ENCODE peak calls at places on chromosomes 2 and 18, in eight cellular contexts. One of them, this sample, is unnamed.

GRCh38 chr2:68100189-68100588 is 37.4 kb upstream of the C1D start:
- DNase-seq in cardiac fibroblast: no peak
- DNase-seq in WERI-Rb-1: no peak
- DNase-seq in MCF 10A: no peak
- DNase-seq in stomach: no peak
- DNase-seq in foreskin fibroblast: no peak
- DNase-seq in kidney: no peak
- DNase-seq in fibroblast of mammary gland: no peak
- DNase-seq in this sample: no peak

GRCh38 chr2:73970850-73971471 is 13.7 kb upstream of the TET3 start:
- DNase-seq in cardiac fibroblast: peak; percentile 23
- DNase-seq in WERI-Rb-1: peak; percentile 29
- DNase-seq in MCF 10A: no peak
- DNase-seq in stomach: peak; percentile 91
- DNase-seq in foreskin fibroblast: no peak
- DNase-seq in kidney: peak; percentile 86
- DNase-seq in fibroblast of mammary gland: peak; percentile 44
- DNase-seq in this sample: no peak

GRCh38 chr18:24560511-24560981 is 100.1 kb downstream of the HRH4 start:
- DNase-seq in cardiac fibroblast: no peak
- DNase-seq in WERI-Rb-1: no peak
- DNase-seq in MCF 10A: peak; percentile 61
- DNase-seq in stomach: no peak
- DNase-seq in foreskin fibroblast: no peak
- DNase-seq in kidney: no peak
- DNase-seq in fibroblast of mammary gland: no peak
- DNase-seq in this sample: no peak

GRCh38 chr18:10851824-10852225 is 297.5 kb downstream of the PIEZO2 start:
- DNase-seq in cardiac fibroblast: peak; percentile 79
- DNase-seq in WERI-Rb-1: no peak
- DNase-seq in MCF 10A: peak; percentile 55
- DNase-seq in stomach: no peak
- DNase-seq in foreskin fibroblast: peak; percentile 14
- DNase-seq in kidney: no peak
- DNase-seq in fibroblast of mammary gland: peak; percentile 67
- DNase-seq in this sample: peak; percentile 28

GRCh38 chr18:8799593-8799992 is 94.2 kb downstream of the MTCL1 start:
- DNase-seq in cardiac fibroblast: no peak
- DNase-seq in WERI-Rb-1: no peak
- DNase-seq in MCF 10A: no peak
- DNase-seq in stomach: no peak
- DNase-seq in foreskin fibroblast: no peak
- DNase-seq in kidney: no peak
- DNase-seq in fibroblast of mammary gland: peak; percentile 22
- DNase-seq in this sample: no peak

GRCh38 chr2:9656270-9656766 is 25.5 kb upstream of the YWHAQ start:
- DNase-seq in cardiac fibroblast: peak; percentile 97
- DNase-seq in WERI-Rb-1: peak; percentile 65
- DNase-seq in MCF 10A: peak; percentile 92
- DNase-seq in stomach: no peak
- DNase-seq in foreskin fibroblast: peak; percentile 95
- DNase-seq in kidney: no peak
- DNase-seq in fibroblast of mammary gland: peak; percentile 94
- DNase-seq in this sample: peak; percentile 45

GRCh38 chr2:127592761-127593227 is 53.2 kb upstream of the GPR17 start:
- DNase-seq in cardiac fibroblast: no peak
- DNase-seq in WERI-Rb-1: no peak
- DNase-seq in MCF 10A: no peak
- DNase-seq in stomach: peak; percentile 17
- DNase-seq in foreskin fibroblast: no peak
- DNase-seq in kidney: no peak
- DNase-seq in fibroblast of mammary gland: no peak
- DNase-seq in this sample: no peak

GRCh38 chr18:45761512-45762114 is 37.6 kb downstream of the SLC14A1 start:
- DNase-seq in cardiac fibroblast: no peak
- DNase-seq in WERI-Rb-1: peak; percentile 40
- DNase-seq in MCF 10A: no peak
- DNase-seq in stomach: no peak
- DNase-seq in foreskin fibroblast: no peak
- DNase-seq in kidney: no peak
- DNase-seq in fibroblast of mammary gland: no peak
- DNase-seq in this sample: no peak

GRCh38 chr2:31227711-31228125 is 6.2 kb upstream of the EHD3 start:
- DNase-seq in cardiac fibroblast: no peak
- DNase-seq in WERI-Rb-1: no peak
- DNase-seq in MCF 10A: no peak
- DNase-seq in stomach: no peak
- DNase-seq in foreskin fibroblast: no peak
- DNase-seq in kidney: no peak
- DNase-seq in fibroblast of mammary gland: peak; percentile 30
- DNase-seq in this sample: no peak

GRCh38 chr2:215729985-215730620 is 283.2 kb downstream of the MREG start:
- DNase-seq in cardiac fibroblast: peak; percentile 40
- DNase-seq in WERI-Rb-1: no peak
- DNase-seq in MCF 10A: no peak
- DNase-seq in stomach: no peak
- DNase-seq in foreskin fibroblast: peak; percentile 62
- DNase-seq in kidney: no peak
- DNase-seq in fibroblast of mammary gland: peak; percentile 44
- DNase-seq in this sample: no peak

GRCh38 chr2:215727507-215728503 is 285.5 kb downstream of the MREG start:
- DNase-seq in cardiac fibroblast: peak; percentile 87
- DNase-seq in WERI-Rb-1: no peak
- DNase-seq in MCF 10A: no peak
- DNase-seq in stomach: no peak
- DNase-seq in foreskin fibroblast: peak; percentile 67
- DNase-seq in kidney: no peak
- DNase-seq in fibroblast of mammary gland: peak; percentile 88
- DNase-seq in this sample: no peak

GRCh38 chr2:215731108-215731507 is 282.2 kb downstream of the MREG start:
- DNase-seq in cardiac fibroblast: no peak
- DNase-seq in WERI-Rb-1: no peak
- DNase-seq in MCF 10A: no peak
- DNase-seq in stomach: no peak
- DNase-seq in foreskin fibroblast: no peak
- DNase-seq in kidney: no peak
- DNase-seq in fibroblast of mammary gland: no peak
- DNase-seq in this sample: no peak

GRCh38 chr2:215726070-215726469 is 287.3 kb downstream of the MREG start:
- DNase-seq in cardiac fibroblast: no peak
- DNase-seq in WERI-Rb-1: no peak
- DNase-seq in MCF 10A: no peak
- DNase-seq in stomach: no peak
- DNase-seq in foreskin fibroblast: no peak
- DNase-seq in kidney: no peak
- DNase-seq in fibroblast of mammary gland: no peak
- DNase-seq in this sample: no peak

GRCh38 chr2:215728504-215729065 is 284.8 kb downstream of the MREG start:
- DNase-seq in cardiac fibroblast: peak; percentile 99
- DNase-seq in WERI-Rb-1: no peak
- DNase-seq in MCF 10A: peak; percentile 95
- DNase-seq in stomach: no peak
- DNase-seq in foreskin fibroblast: peak; percentile 99
- DNase-seq in kidney: no peak
- DNase-seq in fibroblast of mammary gland: peak; percentile 100
- DNase-seq in this sample: peak; percentile 89
- TF ChIP-seq CTCF in cardiac fibroblast: peak; percentile 21
- TF ChIP-seq CTCF in WERI-Rb-1: no peak
- TF ChIP-seq CTCF in MCF 10A: no peak
- TF ChIP-seq CTCF in stomach: no peak
- TF ChIP-seq CTCF in foreskin fibroblast: no peak
- TF ChIP-seq CTCF in kidney: no peak
- TF ChIP-seq CTCF in fibroblast of mammary gland: peak; percentile 15
- TF ChIP-seq CTCF in this sample: no peak

DNA sequence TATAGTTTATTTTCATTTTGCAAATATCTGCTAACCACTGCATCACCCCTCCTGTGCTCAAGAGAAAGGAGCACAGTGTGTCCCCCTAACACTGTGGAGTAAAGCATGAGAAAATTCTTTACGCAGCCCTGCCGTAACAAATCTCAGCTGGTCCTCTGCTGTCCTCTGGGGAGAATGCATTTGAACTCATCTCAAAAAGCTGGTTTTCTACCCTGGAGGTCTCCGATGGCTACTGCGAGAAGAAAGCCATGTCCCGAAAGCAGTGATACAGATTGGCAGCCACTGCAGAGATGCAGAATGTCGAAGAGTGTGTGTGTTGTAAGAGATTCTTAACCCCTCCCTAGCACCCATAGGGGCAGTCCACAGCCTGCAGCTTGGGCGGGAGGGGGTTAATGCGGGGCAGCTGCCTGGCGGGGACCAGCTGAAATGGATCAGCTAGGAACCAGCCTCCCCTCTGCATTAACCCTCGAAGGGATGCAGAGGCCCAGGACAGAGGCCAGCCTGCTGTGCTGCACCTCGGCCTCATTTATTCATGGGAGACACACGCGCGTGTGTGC is 236.0 kb downstream of the ZNF516 start:
- DNase-seq in cardiac fibroblast: no peak
- DNase-seq in WERI-Rb-1: no peak
- DNase-seq in MCF 10A: no peak
- DNase-seq in stomach: no peak
- DNase-seq in foreskin fibroblast: no peak
- DNase-seq in kidney: no peak
- DNase-seq in fibroblast of mammary gland: no peak
- DNase-seq in this sample: no peak
- TF ChIP-seq CTCF in cardiac fibroblast: no peak
- TF ChIP-seq CTCF in WERI-Rb-1: peak; percentile 20
- TF ChIP-seq CTCF in MCF 10A: no peak
- TF ChIP-seq CTCF in stomach: no peak
- TF ChIP-seq CTCF in foreskin fibroblast: no peak
- TF ChIP-seq CTCF in kidney: no peak
- TF ChIP-seq CTCF in fibroblast of mammary gland: no peak
- TF ChIP-seq CTCF in this sample: no peak

GRCh38 chr2:181063696-181064095 is 83.3 kb downstream of the UBE2E3 start:
- DNase-seq in cardiac fibroblast: no peak
- DNase-seq in WERI-Rb-1: no peak
- DNase-seq in MCF 10A: peak; percentile 22
- DNase-seq in stomach: no peak
- DNase-seq in foreskin fibroblast: no peak
- DNase-seq in kidney: no peak
- DNase-seq in fibroblast of mammary gland: no peak
- DNase-seq in this sample: no peak

GRCh38 chr2:181054843-181055242 is 74.4 kb downstream of the UBE2E3 start:
- DNase-seq in cardiac fibroblast: peak; percentile 43
- DNase-seq in WERI-Rb-1: no peak
- DNase-seq in MCF 10A: no peak
- DNase-seq in stomach: no peak
- DNase-seq in foreskin fibroblast: no peak
- DNase-seq in kidney: no peak
- DNase-seq in fibroblast of mammary gland: peak; percentile 35
- DNase-seq in this sample: no peak

GRCh38 chr2:181054256-181054655 is 73.9 kb downstream of the UBE2E3 start:
- DNase-seq in cardiac fibroblast: no peak
- DNase-seq in WERI-Rb-1: no peak
- DNase-seq in MCF 10A: no peak
- DNase-seq in stomach: no peak
- DNase-seq in foreskin fibroblast: no peak
- DNase-seq in kidney: no peak
- DNase-seq in fibroblast of mammary gland: no peak
- DNase-seq in this sample: no peak

DNA sequence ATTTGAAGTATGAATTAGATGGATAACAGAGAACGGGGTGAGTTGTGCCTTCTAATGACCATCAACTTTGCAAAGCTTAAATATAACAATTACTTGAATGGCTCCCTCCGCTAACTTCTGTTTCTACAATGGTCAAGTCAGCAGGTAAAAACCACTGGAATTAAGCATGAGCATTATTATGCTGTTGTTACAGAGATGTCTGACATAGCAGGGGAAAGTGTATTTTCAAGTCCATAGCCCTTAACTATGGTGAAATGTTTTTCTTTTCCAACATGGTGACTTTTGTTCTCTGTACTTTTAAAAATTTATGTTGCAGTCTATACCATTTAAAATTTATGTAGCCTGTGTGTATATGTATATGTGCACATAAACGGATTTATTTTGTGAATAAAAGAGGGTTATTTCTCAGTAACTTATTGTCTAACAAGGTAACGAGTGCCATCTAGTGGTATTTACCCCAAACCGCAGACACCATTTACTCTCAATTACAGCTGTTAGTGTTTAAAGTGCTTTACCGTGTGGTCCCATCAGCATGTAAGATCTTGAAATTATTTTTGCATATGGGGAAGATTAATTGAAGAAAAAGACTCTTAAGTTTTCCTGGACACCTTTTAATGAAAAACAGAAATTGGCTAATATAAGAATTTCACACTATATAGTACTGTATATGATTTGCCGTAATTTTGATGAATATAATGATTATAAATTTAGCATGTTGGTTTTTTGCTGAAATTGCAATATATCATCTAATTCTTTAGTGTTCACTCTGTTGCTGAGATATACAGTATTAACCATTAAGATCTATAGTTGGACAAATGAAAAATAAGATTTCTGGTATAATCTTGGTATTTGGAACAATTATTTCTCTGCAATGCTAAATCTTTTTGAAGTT is 78.2 kb downstream of the UBE2E3 start:
- DNase-seq in cardiac fibroblast: peak; percentile 70
- DNase-seq in WERI-Rb-1: peak; percentile 41
- DNase-seq in MCF 10A: peak; percentile 53
- DNase-seq in stomach: no peak
- DNase-seq in foreskin fibroblast: no peak
- DNase-seq in kidney: no peak
- DNase-seq in fibroblast of mammary gland: peak; percentile 62
- DNase-seq in this sample: no peak
- TF ChIP-seq CTCF in cardiac fibroblast: peak; percentile 70
- TF ChIP-seq CTCF in WERI-Rb-1: peak; percentile 51
- TF ChIP-seq CTCF in MCF 10A: peak; percentile 80
- TF ChIP-seq CTCF in stomach: no peak
- TF ChIP-seq CTCF in foreskin fibroblast: peak; percentile 38
- TF ChIP-seq CTCF in kidney: peak; percentile 56
- TF ChIP-seq CTCF in fibroblast of mammary gland: peak; percentile 61
- TF ChIP-seq CTCF in this sample: peak; percentile 39

GRCh38 chr18:59275406-59275949 is 2.2 kb upstream of the RAX start:
- DNase-seq in cardiac fibroblast: no peak
- DNase-seq in WERI-Rb-1: peak; percentile 89
- DNase-seq in MCF 10A: no peak
- DNase-seq in stomach: no peak
- DNase-seq in foreskin fibroblast: no peak
- DNase-seq in kidney: no peak
- DNase-seq in fibroblast of mammary gland: no peak
- DNase-seq in this sample: no peak

GRCh38 chr18:59273936-59274928 is 978 bp upstream of the RAX start:
- DNase-seq in cardiac fibroblast: no peak
- DNase-seq in WERI-Rb-1: peak; percentile 82
- DNase-seq in MCF 10A: no peak
- DNase-seq in stomach: no peak
- DNase-seq in foreskin fibroblast: no peak
- DNase-seq in kidney: peak; percentile 66
- DNase-seq in fibroblast of mammary gland: no peak
- DNase-seq in this sample: no peak

GRCh38 chr18:59271606-59272220 is 1.5 kb downstream of the RAX start:
- DNase-seq in cardiac fibroblast: no peak
- DNase-seq in WERI-Rb-1: no peak
- DNase-seq in MCF 10A: no peak
- DNase-seq in stomach: no peak
- DNase-seq in foreskin fibroblast: no peak
- DNase-seq in kidney: no peak
- DNase-seq in fibroblast of mammary gland: no peak
- DNase-seq in this sample: no peak

GRCh38 chr18:59272221-59272888 is 899 bp downstream of the RAX start:
- DNase-seq in cardiac fibroblast: no peak
- DNase-seq in WERI-Rb-1: no peak
- DNase-seq in MCF 10A: no peak
- DNase-seq in stomach: no peak
- DNase-seq in foreskin fibroblast: no peak
- DNase-seq in kidney: peak; percentile 78
- DNase-seq in fibroblast of mammary gland: no peak
- DNase-seq in this sample: no peak

GRCh38 chr18:59272971-59273935 is at the start of gene RAX:
- DNase-seq in cardiac fibroblast: no peak
- DNase-seq in WERI-Rb-1: peak; percentile 98
- DNase-seq in MCF 10A: no peak
- DNase-seq in stomach: no peak
- DNase-seq in foreskin fibroblast: no peak
- DNase-seq in kidney: peak; percentile 70
- DNase-seq in fibroblast of mammary gland: peak; percentile 11
- DNase-seq in this sample: no peak
- TF ChIP-seq CTCF in cardiac fibroblast: peak; percentile 12
- TF ChIP-seq CTCF in WERI-Rb-1: peak; percentile 82
- TF ChIP-seq CTCF in MCF 10A: no peak
- TF ChIP-seq CTCF in stomach: no peak
- TF ChIP-seq CTCF in foreskin fibroblast: no peak
- TF ChIP-seq CTCF in kidney: no peak
- TF ChIP-seq CTCF in fibroblast of mammary gland: peak; percentile 5
- TF ChIP-seq CTCF in this sample: peak; percentile 8

This sample was measured in AG09319.